ENCODE peak calls at places on chromosomes 13 and 19, in four cellular contexts. I is IMR-90, H is mammary epithelial cell, Y is PC-3. T is an unnamed sample. For H3K4me1, the result is how much of the 10 kb centered on the place peaks cover.

GRCh38 chr13:66673401-66673800 is 556.7 kb downstream of the PCDH9 start:
- DNase-seq in H (peak), I (peak), Y (no peak), T (no peak)

GRCh38 chr19:16381756-16382401 is 57.3 kb downstream of the KLF2 start:
- DNase-seq in H (no peak), I (no peak), Y (no peak), T (no peak)

GRCh38 chr19:35860818-35861639 is 4.3 kb downstream of the KIRREL2 start:
- DNase-seq in I (no peak), H (no peak), Y (no peak), T (no peak)

GRCh38 chr19:39679056-39679790 is 23.5 kb downstream of the LGALS16 start:
- DNase-seq in I (no peak), H (no peak), Y (no peak), T (no peak)

GRCh38 chr13:40639226-40639681 is 27.2 kb downstream of the FOXO1 start:
- DNase-seq in I (no peak), Y (no peak), H (no peak), T (no peak)

GRCh38 chr19:53537126-53537522 is 821 bp upstream of the ZNF331 start:
- DNase-seq in H (no peak), I (no peak), Y (no peak), T (no peak)

GRCh38 chr13:73406454-73406853 is 347.6 kb downstream of the KLF5 start:
- DNase-seq in H (peak), Y (peak), I (no peak), T (no peak)

GRCh38 chr13:111139874-111140561 is 24.9 kb downstream of the ARHGEF7 start:
- DNase-seq in Y (no peak), I (no peak), H (no peak), T (no peak)

GRCh38 chr19:32219881-32220552 is 125.4 kb upstream of the ZNF507 start:
- DNase-seq in Y (no peak), H (no peak), I (no peak), T (no peak)

GRCh38 chr13:47426126-47426849 is 529.4 kb upstream of the HTR2A start:
- DNase-seq in I (peak), Y (peak), H (peak), T (no peak)

GRCh38 chr13:43191561-43191960 is 168.2 kb downstream of the DNAJC15 start:
- DNase-seq in I (no peak), Y (no peak), H (no peak), T (no peak)

GRCh38 chr13:101708115-101708514 is 255.6 kb downstream of the ITGBL1 start:
- DNase-seq in H (no peak), Y (no peak), I (no peak), T (no peak)

GRCh38 chr19:2462635-2463421 is 6.1 kb upstream of the LMNB2 start:
- DNase-seq in I (peak), Y (peak), H (peak), T (no peak)

GRCh38 chr13:30107126-30107525 is 200.2 kb downstream of the KATNAL1 start:
- DNase-seq in H (no peak), Y (no peak), I (no peak), T (no peak)

GRCh38 chr19:46159418-46159817 is 11.4 kb downstream of the IGFL2 start:
- DNase-seq in Y (no peak), I (no peak), H (peak), T (no peak)

DNA sequence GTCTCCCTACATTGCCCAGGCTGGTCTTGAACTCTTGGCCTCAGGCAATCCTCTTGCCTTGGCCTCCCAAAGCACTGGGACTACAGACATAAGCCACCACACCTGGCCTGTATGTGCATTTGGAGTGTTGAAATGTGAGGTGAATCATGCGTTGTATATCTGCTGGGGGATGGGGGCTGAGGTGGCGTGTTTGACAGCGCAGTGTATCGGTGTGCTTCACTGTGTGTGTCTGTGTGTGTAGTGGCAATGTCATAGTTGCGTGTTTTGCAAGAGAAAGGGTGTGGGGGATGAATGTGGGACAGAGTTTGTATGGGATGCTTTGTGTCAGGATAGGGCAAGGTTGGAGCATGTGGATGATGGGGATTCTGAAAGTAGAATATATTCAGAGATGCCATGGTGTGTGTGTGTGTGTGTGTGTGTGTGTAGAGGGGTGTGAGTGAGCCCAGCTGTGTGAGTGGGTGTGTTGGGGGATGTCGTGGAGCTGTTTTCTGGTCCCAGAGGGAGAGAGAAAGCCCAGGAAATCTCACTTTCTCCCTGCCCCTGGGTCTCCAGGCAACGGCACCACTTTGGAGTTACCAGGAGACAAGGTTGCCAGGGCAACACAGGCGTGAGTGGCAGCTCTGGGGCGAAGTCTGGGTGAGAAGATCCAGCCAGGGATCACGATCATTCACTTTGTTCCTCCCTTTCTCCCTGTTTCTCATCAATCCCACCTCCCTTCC is 1.1 kb upstream of the SWSAP1 start:
- DNase-seq in H (no peak), Y (peak), I (no peak), T (no peak)
- H3K4me3 ChIP-seq in H (no peak), Y (peak), I (no peak), T (peak)

DNA sequence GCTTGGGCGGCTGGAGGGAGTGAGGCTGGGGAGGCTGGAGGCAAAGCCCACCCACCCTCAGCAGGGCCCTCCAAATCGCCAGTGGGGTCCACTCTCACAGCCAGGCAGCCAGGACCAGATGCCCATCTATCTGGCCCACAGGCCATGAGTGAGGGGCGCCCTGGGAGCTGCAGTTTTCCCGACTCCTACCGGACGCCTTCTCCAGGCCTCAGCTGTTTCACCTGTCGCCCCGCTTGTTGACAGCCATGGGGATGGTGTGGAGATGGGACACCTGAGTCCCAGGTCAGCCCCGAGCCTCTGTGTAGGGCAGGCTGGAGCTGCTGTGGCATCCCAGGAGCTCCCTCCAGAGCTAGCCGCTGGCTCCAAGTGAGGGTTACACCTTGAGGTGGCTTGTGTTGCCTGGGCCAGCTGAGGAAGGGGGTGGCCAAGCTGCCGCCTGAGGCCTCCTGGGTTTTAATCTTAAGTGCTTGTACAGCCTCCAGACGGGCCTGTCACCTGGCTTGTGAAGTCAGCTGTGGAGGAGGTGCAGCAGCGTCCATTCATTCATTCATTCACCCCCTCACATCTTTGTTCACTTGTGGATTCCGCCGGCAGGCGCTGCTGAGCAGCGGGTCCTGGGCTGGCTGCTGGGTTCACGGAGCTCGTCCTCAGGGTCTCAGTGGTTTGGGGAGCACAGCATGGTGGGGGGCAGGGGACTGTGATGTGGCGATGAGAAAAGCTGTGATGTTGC is 52.0 kb downstream of the COMP start:
- DNase-seq in I (no peak), H (no peak), Y (no peak), T (no peak)
- H3K4me1 ChIP-seq in I (under half), H (under half), Y (under half), T (under half)

GRCh38 chr19:29212614-29213573 is at the start of gene UQCRFS1:
- DNase-seq in Y (peak), H (peak), I (peak), T (peak)
- H3K4me2 ChIP-seq in Y (peak), H (peak), I (peak), T (peak)

GRCh38 chr19:48190288-48191284 is 20.1 kb downstream of the ZSWIM9 start:
- DNase-seq in Y (peak), H (peak), I (peak), T (peak)
- H3K4me3 ChIP-seq in Y (no peak), H (no peak), I (no peak), T (peak)

DNA sequence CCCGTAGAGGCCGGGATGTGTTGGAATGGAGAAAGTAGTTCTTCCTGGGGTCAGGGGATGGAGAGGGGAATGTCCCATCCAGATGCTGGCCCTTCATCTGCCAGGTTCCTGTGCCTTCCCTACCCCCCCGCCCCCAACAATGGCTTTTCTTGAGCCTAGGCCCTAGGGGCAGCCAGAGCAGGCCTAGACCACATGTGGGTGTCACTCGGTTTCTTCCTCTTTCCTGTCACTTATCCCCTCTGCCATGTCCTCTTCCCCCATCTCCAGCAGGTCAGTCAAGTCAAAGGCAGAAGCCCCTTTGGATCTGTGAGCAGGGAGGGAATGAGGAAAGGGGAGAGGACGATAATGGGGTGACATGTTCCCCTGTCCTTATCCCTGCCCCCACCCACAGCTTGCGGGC is 36.4 kb downstream of the LYL1 start:
- DNase-seq in I (no peak), Y (no peak), H (no peak), T (no peak)
- H3K4me1 ChIP-seq in I (under half), Y (under half), H (under half), T (under half)

GRCh38 chr19:7637374-7638256 is 705 bp downstream of the STXBP2 start:
- DNase-seq in I (no peak), H (peak), Y (peak), T (peak)

GRCh38 chr19:7633619-7634018 is at the start of gene PCP2:
- DNase-seq in Y (no peak), I (no peak), H (no peak), T (no peak)

GRCh38 chr19:7636691-7637373 is at the start of gene STXBP2:
- DNase-seq in H (peak), I (no peak), Y (peak), T (peak)

GRCh38 chr19:7636317-7636690 is 606 bp upstream of the STXBP2 start:
- DNase-seq in I (no peak), Y (no peak), H (no peak), T (no peak)

GRCh38 chr19:7635670-7636069 is 1.2 kb upstream of the STXBP2 start:
- DNase-seq in H (no peak), I (no peak), Y (no peak), T (no peak)
- H3K4me2 ChIP-seq in H (no peak), I (no peak), Y (no peak), T (no peak)

GRCh38 chr19:18850560-18851375 is 19.0 kb downstream of the UPF1 start:
- DNase-seq in Y (no peak), H (peak), I (no peak), T (no peak)

GRCh38 chr19:18849838-18850400 is 18.2 kb downstream of the UPF1 start:
- DNase-seq in H (no peak), I (no peak), Y (no peak), T (no peak)

GRCh38 chr19:18847516-18848463 is 16.0 kb downstream of the UPF1 start:
- DNase-seq in H (no peak), I (no peak), Y (no peak), T (no peak)

GRCh38 chr19:18846862-18847515 is 15.2 kb downstream of the UPF1 start:
- DNase-seq in I (peak), H (peak), Y (peak), T (peak)

DNA sequence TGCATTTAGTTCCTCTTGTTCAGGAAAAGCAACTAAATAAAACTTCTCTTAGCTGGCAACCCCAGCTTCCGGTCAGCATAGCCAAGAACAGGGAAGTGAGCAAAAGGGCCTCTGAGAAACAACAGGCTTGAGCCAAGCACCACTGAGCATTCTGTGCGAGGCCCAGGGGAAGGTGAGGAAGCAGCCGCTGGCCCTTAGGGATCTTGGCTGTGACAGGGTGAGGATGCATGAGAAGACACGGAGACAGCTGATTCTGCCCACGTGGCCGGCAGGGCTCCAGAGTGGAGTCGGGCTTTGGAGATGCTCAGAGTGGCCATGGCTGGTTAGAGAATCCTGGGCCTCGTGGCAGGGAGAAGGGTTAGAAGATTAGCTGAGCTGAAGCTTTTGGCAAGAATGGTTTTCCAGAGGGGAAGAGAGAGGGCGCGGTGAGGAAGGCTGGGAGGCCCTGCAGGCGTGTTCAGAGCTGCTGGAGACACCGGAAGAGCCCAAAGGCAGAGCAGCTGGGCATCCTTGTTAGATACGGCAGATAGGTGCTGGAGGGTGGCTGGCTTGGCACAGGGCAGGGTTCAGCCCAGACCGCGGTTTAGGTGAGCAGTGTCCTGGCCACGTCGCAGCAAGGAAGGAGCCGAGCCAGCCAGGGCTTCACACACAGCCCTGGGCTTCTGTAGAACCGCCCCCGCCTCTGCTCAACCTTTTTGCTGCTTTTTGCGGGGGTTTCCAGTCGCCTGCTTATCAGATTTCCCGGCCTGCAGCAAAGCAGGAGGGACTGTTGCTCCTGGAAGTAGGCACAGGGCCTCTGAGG is 17.3 kb downstream of the UPF1 start:
- DNase-seq in H (peak), I (peak), Y (no peak), T (no peak)
- H3K4me3 ChIP-seq in H (no peak), I (no peak), Y (no peak), T (no peak)

DNA sequence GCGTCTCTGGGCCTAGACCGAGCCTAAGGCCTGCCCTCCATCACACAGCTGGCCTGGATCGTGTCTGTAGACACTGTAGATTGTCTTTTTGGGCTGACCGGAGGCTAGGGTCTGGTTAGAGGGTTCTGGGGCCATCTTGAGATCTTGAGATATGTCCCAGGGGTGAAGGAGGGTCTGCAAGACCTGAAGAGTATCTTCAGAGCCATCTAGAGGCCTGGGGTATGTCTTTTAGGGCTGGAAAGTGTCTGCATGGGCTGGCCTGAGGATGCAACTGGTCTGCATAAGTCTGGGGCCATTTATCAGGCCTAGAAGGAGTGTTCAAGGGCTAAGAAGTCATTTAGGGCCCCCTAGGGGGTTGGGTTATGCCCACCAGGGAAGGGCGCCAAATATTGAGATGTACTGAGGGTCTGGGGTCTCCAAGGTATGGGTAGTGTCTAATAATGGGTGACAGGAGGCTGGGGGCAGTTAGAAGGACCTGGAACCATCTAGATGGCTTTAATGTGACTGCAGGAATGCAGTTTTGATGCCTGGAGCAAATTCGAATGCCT is 553 bp downstream of the SCAF1 start:
- DNase-seq in H (no peak), Y (no peak), I (no peak), T (peak)
- H3K4me1 ChIP-seq in H (under half), Y (half or more), I (under half), T (under half)

GRCh38 chr19:18646535-18647370 is 9.9 kb downstream of the KLHL26 start:
- DNase-seq in Y (no peak), I (no peak), H (no peak), T (no peak)

GRCh38 chr19:18647807-18648206 is 11.0 kb downstream of the KLHL26 start:
- DNase-seq in H (no peak), Y (no peak), I (no peak), T (no peak)

GRCh38 chr19:18649371-18650047 is 12.7 kb downstream of the KLHL26 start:
- DNase-seq in Y (no peak), I (peak), H (peak), T (no peak)

GRCh38 chr19:18648971-18649310 is 12.1 kb downstream of the KLHL26 start:
- DNase-seq in I (no peak), Y (no peak), H (no peak), T (no peak)

GRCh38 chr19:18647371-18647767 is 10.5 kb downstream of the KLHL26 start:
- DNase-seq in H (no peak), Y (no peak), I (no peak), T (no peak)
- H3K4me2 ChIP-seq in H (no peak), Y (no peak), I (no peak), T (no peak)

DNA sequence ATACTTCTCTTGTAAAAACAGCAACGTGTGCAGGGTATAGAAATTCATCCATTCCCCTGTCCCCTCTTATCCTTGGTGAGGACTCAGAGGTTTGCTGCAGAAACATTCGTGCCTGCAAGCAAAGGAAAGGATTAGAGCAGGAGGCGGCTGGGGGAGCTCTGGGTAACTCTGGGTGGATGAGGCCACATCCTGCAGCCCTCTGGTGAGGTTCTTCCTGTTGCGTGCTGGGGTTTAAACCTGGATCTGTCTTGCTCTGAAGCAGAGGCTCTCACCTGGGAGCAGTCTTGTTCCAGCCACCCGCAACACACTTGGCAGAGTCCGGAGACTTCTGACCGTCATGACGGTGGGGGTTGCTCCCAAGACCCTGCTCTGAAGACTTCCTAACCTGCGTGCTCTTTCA is 69.2 kb downstream of the ATP11A start:
- DNase-seq in Y (no peak), H (no peak), I (no peak), T (no peak)
- H3K4me3 ChIP-seq in Y (no peak), H (no peak), I (no peak), T (no peak)

T was measured in OCI-LY7.